ENCODE peak calls at places on chromosomes 12 and 14, in nine cellular contexts. P is ecto neural progenitor cell; R is AG08396; T is stimulated activated CD8-positive, alpha-beta memory T cell treated with anti-CD3 and anti-CD28 coated beads, Interleukin-4, amount 100 ng/mL, for 1 hour; Z is H7; F is LoVo; N is M059J; U is upper lobe of right lung; Q is Caco-2. G is an unnamed sample.

GRCh38 chr14:91624757-91625156 is 107.1 kb downstream of the CATSPERB start:
- DNase-seq in U (no peak), Z (no peak), F (no peak), T (no peak), N (no peak), P (no peak), R (no peak), Q (no peak), G (no peak)

GRCh38 chr14:26401170-26401968 is 196.5 kb downstream of the NOVA1 start:
- DNase-seq in R (no peak), Q (no peak), P (no peak), F (no peak), N (no peak), T (no peak), Z (no peak), U (no peak), G (no peak)

GRCh38 chr12:5441497-5442236 is 9.8 kb downstream of the NTF3 start:
- DNase-seq in T (no peak), N (peak; percentile 97), F (peak; percentile 55), R (peak; percentile 71), Q (no peak), Z (no peak), P (no peak), U (no peak), G (no peak)

GRCh38 chr12:106189341-106189740 is 50.6 kb upstream of the NUAK1 start:
- DNase-seq in T (no peak), N (no peak), F (no peak), Q (no peak), U (no peak), R (no peak), Z (peak; percentile 51), P (no peak), G (no peak)

GRCh38 chr12:64707362-64707761 is 51.8 kb downstream of the GNS start:
- DNase-seq in T (no peak), P (no peak), Q (no peak), U (no peak), R (no peak), F (no peak), N (no peak), Z (no peak), G (no peak)

GRCh38 chr14:102829106-102829505 is 51.9 kb downstream of the TRAF3 start:
- DNase-seq in U (no peak), F (no peak), N (no peak), Z (no peak), Q (no peak), P (no peak), T (no peak), R (no peak), G (no peak)

GRCh38 chr12:89873745-89874144 is 165.1 kb upstream of the ATP2B1 start:
- DNase-seq in U (no peak), Z (no peak), N (peak; percentile 42), Q (no peak), T (no peak), F (no peak), P (no peak), R (peak; percentile 10), G (no peak)

GRCh38 chr12:12415886-12416285 is 59.0 kb downstream of the BORCS5 start:
- DNase-seq in R (no peak), Q (no peak), F (no peak), T (no peak), N (no peak), U (no peak), P (no peak), Z (no peak), G (no peak)

GRCh38 chr12:132185698-132186097 is 41.4 kb downstream of the NOC4L start:
- DNase-seq in Q (no peak), U (no peak), F (no peak), R (no peak), T (no peak), N (no peak), P (no peak), Z (no peak), G (no peak)

GRCh38 chr12:23083267-23083666 is 458.3 kb downstream of the ETNK1 start:
- DNase-seq in U (no peak), Z (no peak), N (peak; percentile 77), T (no peak), Q (no peak), R (peak; percentile 36), F (no peak), P (no peak), G (no peak)

GRCh38 chr14:85159726-85160125 is 370.2 kb upstream of the FLRT2 start:
- DNase-seq in R (no peak), F (no peak), T (no peak), P (no peak), N (no peak), Q (no peak), U (no peak), Z (no peak), G (no peak)